ENCODE peak calls at places on chromosomes 6 and 20, in four cellular contexts. F, P, Y and E are unnamed samples.

GRCh38 chr6:85113934-85114582 is 335.8 kb upstream of the NT5E start:
- DNase-seq in F (no peak), P (no peak), Y (no peak), E (no peak)

GRCh38 chr20:26208296-26209091 is 511.8 kb upstream of the ZNF337 start:
- DNase-seq in P (no peak), F (peak; percentile 69), Y (no peak), E (no peak)

GRCh38 chr6:11413112-11413687 is 124.3 kb upstream of the TMEM170B start:
- DNase-seq in P (no peak), F (no peak), Y (no peak), E (no peak)

GRCh38 chr20:37567671-37568588 is 40.3 kb upstream of the BLCAP start:
- DNase-seq in P (no peak), Y (no peak), F (peak; percentile 46), E (no peak)

GRCh38 chr6:145263807-145264206 is 471.5 kb downstream of the EPM2A start:
- DNase-seq in F (no peak), P (no peak), Y (no peak), E (no peak)

GRCh38 chr6:52390361-52390727 is 28.4 kb downstream of the PAQR8 start:
- DNase-seq in P (peak; percentile 51), Y (peak; percentile 74), F (no peak), E (peak; percentile 72)

GRCh38 chr6:86153529-86153928 is 510.8 kb upstream of the SYNCRIP start:
- DNase-seq in P (no peak), Y (no peak), F (no peak), E (no peak)

GRCh38 chr6:159727717-159728440 is 573 bp downstream of the WTAP start:
- DNase-seq in F (no peak), P (no peak), Y (peak; percentile 29), E (no peak)

GRCh38 chr6:43391448-43392031 is 22.1 kb upstream of the ZNF318 start:
- DNase-seq in P (no peak), F (no peak), Y (no peak), E (no peak)

GRCh38 chr6:7697432-7697819 is 28.5 kb upstream of the BMP6 start:
- DNase-seq in F (no peak), Y (no peak), P (no peak), E (no peak)

GRCh38 chr6:6730831-6731230 is 142.3 kb downstream of the LY86 start:
- DNase-seq in P (no peak), Y (no peak), F (no peak), E (no peak)

GRCh38 chr6:167485186-167485978 is 160.5 kb downstream of the TTLL2 start:
- DNase-seq in F (no peak), Y (peak; percentile 39), P (peak; percentile 38), E (no peak)

GRCh38 chr6:4441981-4442434 is 306.6 kb upstream of the ECI2 start:
- DNase-seq in Y (no peak), P (no peak), F (no peak), E (no peak)

GRCh38 chr6:167528239-167528638 is 203.4 kb downstream of the TTLL2 start:
- DNase-seq in F (no peak), P (no peak), Y (no peak), E (no peak)

GRCh38 chr6:168157272-168158007 is 78.4 kb upstream of the FRMD1 start:
- DNase-seq in Y (no peak), F (no peak), P (no peak), E (no peak)

GRCh38 chr20:58129736-58130135 is 98.7 kb downstream of the ANKRD60 start:
- DNase-seq in P (no peak), Y (no peak), F (no peak), E (no peak)

GRCh38 chr6:31659649-31660223 is 842 bp downstream of the C6orf47 start:
- DNase-seq in P (no peak), Y (no peak), F (no peak), E (no peak)

GRCh38 chr6:157029980-157030690 is 253.0 kb downstream of the ARID1B start:
- DNase-seq in Y (no peak), F (no peak), P (no peak), E (no peak)

GRCh38 chr6:162615016-162615717 is 112.4 kb downstream of the PRKN start:
- DNase-seq in F (no peak), Y (no peak), P (no peak), E (no peak)

GRCh38 chr20:44133424-44133823 is 53.6 kb downstream of the JPH2 start:
- DNase-seq in Y (no peak), F (no peak), P (no peak), E (no peak)

GRCh38 chr6:1856381-1856780 is 246.7 kb downstream of the FOXC1 start:
- DNase-seq in Y (no peak), F (no peak), P (no peak), E (peak; percentile 60)

GRCh38 chr6:136039185-136039584 is 187.7 kb downstream of the PDE7B start:
- DNase-seq in Y (no peak), P (no peak), F (no peak), E (no peak)

GRCh38 chr20:11080776-11081406 is 407.1 kb upstream of the JAG1 start:
- DNase-seq in F (no peak), P (no peak), Y (no peak), E (no peak)

GRCh38 chr20:45088247-45088646 is 12.7 kb downstream of the KCNS1 start:
- DNase-seq in P (no peak), Y (no peak), F (no peak), E (no peak)

GRCh38 chr6:157033428-157034140 is 256.4 kb downstream of the ARID1B start:
- DNase-seq in F (no peak), P (no peak), Y (no peak), E (no peak)

GRCh38 chr6:54801244-54801643 is 45.3 kb upstream of the FAM83B start:
- DNase-seq in F (no peak), P (no peak), Y (no peak), E (no peak)

GRCh38 chr6:52576054-52576391 is 837 bp downstream of the TRAM2 start:
- DNase-seq in F (no peak), Y (no peak), P (no peak), E (no peak)

GRCh38 chr20:17752452-17752851 is 52.7 kb downstream of the BANF2 start:
- DNase-seq in P (no peak), F (no peak), Y (no peak), E (no peak)

GRCh38 chr20:49566401-49566800 is 1.5 kb downstream of the PTGIS start:
- DNase-seq in P (no peak), Y (no peak), F (no peak), E (no peak)

GRCh38 chr6:130466744-130467052 is 100.9 kb downstream of the TMEM200A start:
- DNase-seq in Y (no peak), F (no peak), P (no peak), E (no peak)

GRCh38 chr6:5135783-5136376 is 50.7 kb downstream of the PPP1R3G start:
- DNase-seq in Y (peak; percentile 48), F (peak; percentile 63), P (peak; percentile 53), E (no peak)

GRCh38 chr6:113893866-113894265 is 36.7 kb downstream of the MARCKS start:
- DNase-seq in Y (no peak), F (no peak), P (no peak), E (no peak)

GRCh38 chr6:124536157-124536556 is 426.1 kb upstream of the RNF217 start:
- DNase-seq in F (no peak), P (no peak), Y (no peak), E (no peak)

GRCh38 chr20:39839406-39840119 is 849.5 kb downstream of the MAFB start:
- DNase-seq in F (no peak), Y (no peak), P (no peak), E (no peak)
- TF ChIP-seq CBFB in F (no peak), Y (no peak), P (no peak), E (no peak)

GRCh38 chr20:62623488-62624324 is 18.6 kb upstream of the SLCO4A1 start:
- DNase-seq in Y (peak; percentile 98), P (peak; percentile 99), F (peak; percentile 90), E (peak; percentile 71)
- TF ChIP-seq CTCF in Y (peak; percentile 6), P (no peak), F (no peak), E (no peak)

GRCh38 chr20:8860011-8860495 is 208.8 kb upstream of the PLCB4 start:
- DNase-seq in P (no peak), F (no peak), Y (no peak), E (no peak)
- TF ChIP-seq CBFB in P (no peak), F (no peak), Y (no peak), E (no peak)

GRCh38 chr20:51089840-51090239 is 66.9 kb upstream of the KCNG1 start:
- DNase-seq in P (no peak), Y (no peak), F (no peak), E (no peak)
- TF ChIP-seq CTCF in P (no peak), Y (no peak), F (no peak), E (no peak)

DNA sequence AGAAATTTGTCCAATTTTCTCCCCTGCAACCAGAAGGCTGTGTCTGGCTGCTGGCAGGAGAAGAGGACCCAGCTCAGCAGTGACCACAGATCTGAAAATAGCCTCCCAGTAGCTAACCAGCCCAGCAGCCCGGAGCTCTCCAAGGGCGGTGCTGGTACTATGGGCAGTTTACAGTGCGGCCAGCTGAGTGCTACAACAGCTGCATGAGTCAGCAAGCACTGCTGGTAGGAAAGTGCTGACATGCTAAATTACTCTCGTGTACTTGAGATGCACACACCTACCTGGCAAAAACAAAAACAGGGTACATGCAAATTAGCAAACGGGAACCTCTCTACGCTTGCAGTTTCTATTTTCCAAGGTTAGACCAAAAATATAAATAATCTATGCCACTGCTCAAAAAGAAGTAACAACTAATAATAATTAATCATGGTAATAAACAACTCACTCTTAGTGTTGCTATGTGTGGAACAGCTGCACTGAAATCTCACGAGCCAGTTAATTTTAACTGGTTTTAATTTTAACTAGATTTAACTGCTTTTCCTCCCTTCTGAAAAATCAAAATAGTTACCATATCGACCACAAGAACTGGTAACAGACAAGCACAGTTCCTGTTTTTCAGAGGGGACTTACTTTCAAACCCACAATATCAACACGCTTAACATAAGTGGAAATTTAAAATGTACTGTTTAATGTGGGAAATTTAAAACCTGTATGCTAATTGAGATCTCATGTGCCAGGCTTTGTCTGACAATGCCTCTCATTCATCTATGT is 10.8 kb downstream of the BACH2 start:
- DNase-seq in F (peak; percentile 62), P (peak; percentile 45), Y (peak; percentile 18), E (peak; percentile 71)
- TF ChIP-seq CBFB in F (no peak), P (no peak), Y (no peak), E (no peak)